ENCODE peak calls at places on chromosomes 2 and 18, in eight cellular contexts. G is iris pigment epithelial cell; M is activated naive CD8-positive, alpha-beta T cell treated with anti-CD3 and anti-CD28 coated beads, Interleukin-2, amount 10 ng/mL, durations not matched to agents 7 days and 5 days; H is Right ventricle myocardium superior; Z is stimulated activated CD4-positive, alpha-beta T cell treated with anti-CD3 and anti-CD28 coated beads, Interleukin-12 subunit alpha, Interleukin-12 subunit beta, amount 100 ng/mL, for 48 hours; P is head of caudate nucleus; R is PC-3; A is T-helper 1 cell. B is an unnamed sample.

GRCh38 chr2:237588044-237588696 is 2.4 kb downstream of the RAB17 start:
- DNase-seq in A (no peak), H (no peak), M (no peak), P (no peak), Z (no peak), G (no peak), R (no peak), B (no peak)

GRCh38 chr18:37451239-37451825 is 114.3 kb downstream of the CELF4 start:
- DNase-seq in M (no peak), A (no peak), R (no peak), Z (no peak), H (no peak), P (no peak), G (no peak), B (no peak)

GRCh38 chr18:3177902-3178687 is 41.7 kb downstream of the MYOM1 start:
- DNase-seq in M (no peak), Z (no peak), G (no peak), P (peak; percentile 35), H (peak; percentile 62), R (no peak), A (no peak), B (peak; percentile 23)

GRCh38 chr2:234290671-234291070 is 206.2 kb downstream of the ARL4C start:
- DNase-seq in G (no peak), P (no peak), R (no peak), A (peak; percentile 79), M (peak; percentile 72), Z (peak; percentile 63), H (peak; percentile 52), B (peak; percentile 54)

GRCh38 chr2:217956895-217957457 is 45.8 kb downstream of the TNS1 start:
- DNase-seq in M (peak; percentile 13), G (no peak), H (no peak), Z (no peak), R (no peak), A (no peak), P (no peak), B (no peak)

GRCh38 chr2:60834270-60834717 is 47.1 kb upstream of the REL start:
- DNase-seq in R (no peak), H (no peak), Z (no peak), A (no peak), G (no peak), P (no peak), M (no peak), B (no peak)

GRCh38 chr2:7053650-7054262 is 136.5 kb downstream of the RNF144A start:
- DNase-seq in A (no peak), Z (no peak), G (no peak), H (no peak), R (no peak), P (peak; percentile 65), M (no peak), B (no peak)

GRCh38 chr2:151947524-151948165 is 119.4 kb upstream of the ARL5A start:
- DNase-seq in G (peak; percentile 18), A (no peak), R (peak; percentile 25), M (no peak), Z (no peak), P (peak; percentile 71), H (peak; percentile 45), B (no peak)

GRCh38 chr2:127563458-127564428 is 28.3 kb downstream of the MYO7B start:
- DNase-seq in R (no peak), P (no peak), M (peak; percentile 53), G (no peak), Z (no peak), A (no peak), H (no peak), B (no peak)

GRCh38 chr18:58887613-58887963 is 22.9 kb downstream of the ZNF532 start:
- DNase-seq in A (no peak), Z (no peak), H (peak; percentile 84), P (peak; percentile 68), G (peak; percentile 85), M (peak; percentile 42), R (peak; percentile 84), B (no peak)

GRCh38 chr2:231332388-231332787 is 63.1 kb upstream of the B3GNT7 start:
- DNase-seq in Z (no peak), G (no peak), P (no peak), A (no peak), R (peak; percentile 27), H (no peak), M (no peak), B (no peak)

GRCh38 chr2:131413148-131413747 is 49.3 kb upstream of the RAB6D start:
- DNase-seq in R (peak; percentile 81), G (peak; percentile 59), H (no peak), Z (no peak), M (no peak), A (peak; percentile 19), P (peak; percentile 35), B (peak; percentile 45)

GRCh38 chr18:59961086-59961485 is 61.3 kb downstream of the PMAIP1 start:
- DNase-seq in Z (no peak), P (no peak), A (no peak), G (no peak), M (no peak), H (no peak), R (no peak), B (no peak)

GRCh38 chr18:69636529-69637301 is 236.0 kb downstream of the DOK6 start:
- DNase-seq in H (no peak), R (no peak), Z (peak; percentile 0), A (peak; percentile 7), P (peak; percentile 42), G (no peak), M (peak; percentile 28), B (peak; percentile 22)

GRCh38 chr2:21038403-21039073 is 5.3 kb downstream of the APOB start:
- DNase-seq in A (no peak), M (no peak), R (no peak), P (no peak), Z (no peak), H (no peak), G (peak; percentile 36), B (no peak)

GRCh38 chr2:207115715-207116364 is 49.9 kb downstream of the KLF7 start:
- DNase-seq in A (no peak), P (peak; percentile 68), R (no peak), M (no peak), G (peak; percentile 39), H (no peak), Z (no peak), B (no peak)